ENCODE peak calls at places on chromosomes 6 and 20, in six cellular contexts. Y, G, H, W, V and Z are unnamed samples.

GRCh38 chr6:106064766-106065165 is 21.4 kb upstream of the PRDM1 start:
- DNase-seq in W (no peak), G (no peak), H (no peak), V (no peak), Y (no peak), Z (no peak)

GRCh38 chr6:83113258-83113657 is 45.8 kb downstream of the DOP1A start:
- DNase-seq in H (no peak), G (no peak), W (no peak), Y (no peak), V (no peak), Z (no peak)

GRCh38 chr6:9136141-9136865 is 701.0 kb upstream of the SLC35B3 start:
- DNase-seq in W (no peak), G (no peak), V (peak), Y (no peak), H (no peak), Z (peak)

GRCh38 chr6:89612121-89612520 is 26.4 kb downstream of the LYRM2 start:
- DNase-seq in H (no peak), Y (no peak), W (no peak), V (no peak), G (no peak), Z (no peak)

GRCh38 chr6:6333498-6333897 is 13.0 kb upstream of the F13A1 start:
- DNase-seq in W (no peak), V (no peak), Y (no peak), G (no peak), H (no peak), Z (no peak)

GRCh38 chr6:148866657-148867268 is 119.9 kb downstream of the UST start:
- DNase-seq in G (no peak), W (no peak), V (no peak), Y (no peak), H (no peak), Z (no peak)

GRCh38 chr20:36645998-36646397 is at the start of gene SLA2:
- DNase-seq in Y (peak), V (no peak), H (peak), W (peak), G (no peak), Z (no peak)

GRCh38 chr6:6711832-6712231 is 123.3 kb downstream of the LY86 start:
- DNase-seq in H (no peak), Y (no peak), V (no peak), W (no peak), G (no peak), Z (no peak)

GRCh38 chr6:135193221-135193620 is 12.1 kb downstream of the MYB start:
- DNase-seq in H (no peak), W (no peak), Y (no peak), V (no peak), G (no peak), Z (no peak)

GRCh38 chr6:125116170-125116569 is 37.4 kb upstream of the TPD52L1 start:
- DNase-seq in Y (no peak), W (no peak), V (no peak), G (no peak), H (no peak), Z (no peak)

GRCh38 chr6:39867592-39867991 is 66.7 kb downstream of the MOCS1 start:
- DNase-seq in H (no peak), V (no peak), G (no peak), Y (no peak), W (no peak), Z (no peak)

GRCh38 chr6:4351857-4352669 is 216.7 kb upstream of the ECI2 start:
- DNase-seq in V (peak), Y (no peak), H (no peak), G (no peak), W (no peak), Z (peak)

GRCh38 chr20:18164356-18164755 is 26.7 kb downstream of the KAT14 start:
- DNase-seq in V (no peak), Y (no peak), W (no peak), G (no peak), H (no peak), Z (peak)